ENCODE peak calls at places on chromosomes 12 and 14, in six cellular contexts. Q is stomach; E is Right ventricle myocardium superior; I is stimulated activated CD8-positive, alpha-beta memory T cell treated with anti-CD3 and anti-CD28 coated beads, Interleukin-7, amount 100 ng/mL, for 48 hours; W is tibial artery; D is neural crest cell. C is an unnamed sample.

GRCh38 chr12:123232472-123232806 is 502 bp downstream of the MPHOSPH9 start:
- DNase-seq in I (no peak), W (no peak), Q (no peak), D (no peak), E (no peak), C (no peak)

GRCh38 chr12:100858658-100859057 is 64.1 kb downstream of the ANO4 start:
- DNase-seq in Q (no peak), W (no peak), E (no peak), D (no peak), I (no peak), C (no peak)

GRCh38 chr12:41910578-41911331 is 233.9 kb downstream of the GXYLT1 start:
- DNase-seq in I (no peak), W (no peak), Q (no peak), D (no peak), E (no peak), C (no peak)

GRCh38 chr12:111091036-111091435 is 170.7 kb upstream of the MYL2 start:
- DNase-seq in I (no peak), E (no peak), W (no peak), Q (no peak), D (no peak), C (no peak)

GRCh38 chr12:88411689-88412088 is 168.6 kb downstream of the KITLG start:
- DNase-seq in W (no peak), E (no peak), D (no peak), I (no peak), Q (no peak), C (no peak)

GRCh38 chr12:6375269-6376078 is at the start of gene SCNN1A:
- DNase-seq in Q (peak), I (no peak), E (no peak), D (no peak), W (peak), C (no peak)

GRCh38 chr12:56115329-56115728 is 1.1 kb upstream of the RPL41 start:
- DNase-seq in I (no peak), Q (no peak), E (no peak), W (no peak), D (no peak), C (no peak)

GRCh38 chr12:107864235-107864634 is 89.7 kb downstream of the ASCL4 start:
- DNase-seq in D (no peak), W (no peak), Q (no peak), I (no peak), E (no peak), C (peak)

GRCh38 chr14:68181395-68182326 is 362.1 kb downstream of the RAD51B start:
- DNase-seq in D (no peak), E (no peak), Q (no peak), I (no peak), W (no peak), C (no peak)

GRCh38 chr14:100304825-100305445 is 1.3 kb downstream of the SLC25A29 start:
- DNase-seq in W (no peak), I (no peak), D (no peak), Q (peak), E (peak), C (peak)